ENCODE peak calls at places on chromosomes 7 and 10, in four cellular contexts. F is fibroblast of mammary gland, G is adrenal gland, H is heart right ventricle. J is an unnamed sample.

GRCh38 chr10:118793545-118793944 is 38.8 kb upstream of the CACUL1 start:
- DNase-seq in H (no peak), F (no peak), G (no peak), J (no peak)

GRCh38 chr7:7799138-7799537 is 80.7 kb upstream of the RPA3 start:
- DNase-seq in G (peak), F (peak), H (no peak), J (peak)

GRCh38 chr10:131974034-131974817 is 7.5 kb downstream of the BNIP3 start:
- DNase-seq in H (no peak), F (no peak), G (peak), J (no peak)

GRCh38 chr7:83119496-83119895 is 43.2 kb downstream of the PCLO start:
- DNase-seq in F (no peak), H (no peak), G (no peak), J (no peak)

GRCh38 chr7:20199015-20199737 is 18.0 kb downstream of the MACC1 start:
- DNase-seq in G (peak), H (peak), F (peak), J (peak)

GRCh38 chr10:3068201-3068967 is 1.0 kb downstream of the PFKP start:
- DNase-seq in F (peak), H (peak), G (peak), J (peak)

GRCh38 chr10:128130051-128130450 is 3.8 kb upstream of the MKI67 start:
- DNase-seq in H (no peak), F (no peak), G (no peak), J (peak)

GRCh38 chr7:46035166-46035565 is 114.1 kb upstream of the IGFBP3 start:
- DNase-seq in G (no peak), F (no peak), H (no peak), J (no peak)

GRCh38 chr7:95330194-95331003 is 6.1 kb upstream of the PON1 start:
- DNase-seq in G (no peak), H (no peak), F (peak), J (peak)

GRCh38 chr7:44759246-44759645 is 10.6 kb downstream of the ZMIZ2 start:
- DNase-seq in G (no peak), F (no peak), H (no peak), J (no peak)

GRCh38 chr10:11018830-11019692 is 1.4 kb downstream of the CELF2 start:
- DNase-seq in H (no peak), G (no peak), F (no peak), J (no peak)
- H3K4me3 ChIP-seq in H (peak), G (peak), F (peak), J (no peak)

GRCh38 chr10:6140141-6140841 is 51.5 kb downstream of the RBM17 start:
- DNase-seq in F (no peak), G (no peak), H (no peak), J (no peak)

GRCh38 chr10:6139470-6139869 is 50.6 kb downstream of the RBM17 start:
- DNase-seq in H (no peak), G (no peak), F (no peak), J (no peak)

GRCh38 chr10:6142644-6143043 is 53.8 kb downstream of the RBM17 start:
- DNase-seq in F (peak), G (no peak), H (no peak), J (no peak)

GRCh38 chr10:6141296-6142151 is 52.7 kb downstream of the RBM17 start:
- DNase-seq in F (peak), H (no peak), G (no peak), J (peak)

DNA sequence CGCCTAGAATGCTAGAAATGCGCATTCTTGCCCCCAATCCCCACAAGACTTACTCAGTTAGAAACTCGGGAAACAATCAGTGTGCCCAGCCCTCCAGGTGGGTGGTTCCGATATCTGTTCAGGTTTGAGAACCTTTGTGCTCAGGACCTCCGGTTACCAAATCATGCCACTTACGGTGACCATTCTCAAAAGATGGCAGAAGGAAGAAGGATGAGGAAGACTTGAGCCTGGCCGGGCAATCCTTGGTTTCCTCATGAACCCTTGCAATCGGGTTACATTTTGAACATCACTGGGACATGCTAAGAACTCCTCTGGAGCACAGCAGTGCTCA is 52.1 kb downstream of the RBM17 start:
- DNase-seq in G (no peak), F (no peak), H (no peak), J (no peak)
- H3K4me3 ChIP-seq in G (no peak), F (no peak), H (peak), J (peak)

GRCh38 chr7:116691664-116692063 is 19.7 kb downstream of the MET start:
- DNase-seq in F (peak), H (no peak), G (no peak), J (no peak)
- H3K4me3 ChIP-seq in F (no peak), H (no peak), G (no peak), J (no peak)

GRCh38 chr7:94053532-94053931 is 49.4 kb upstream of the BET1 start:
- DNase-seq in F (no peak), G (no peak), H (no peak), J (no peak)
- H3K4me3 ChIP-seq in F (no peak), G (no peak), H (no peak), J (no peak)

GRCh38 chr10:125035588-125036298 is 93.8 kb downstream of the ZRANB1 start:
- DNase-seq in G (peak), H (no peak), F (no peak), J (no peak)
- H3K4me3 ChIP-seq in G (no peak), H (no peak), F (peak), J (no peak)

J was measured in AG10803.